ENCODE peak calls at places on chromosome 17, in seven cellular contexts. A is astrocyte of the cerebellum; K is NCI-H146; V is activated T-cell treated with anti-CD3 and anti-CD28 coated beads, Interleukin-2, amount 50 U/mL, for 72 hours; U is A549; J is stimulated activated CD8-positive, alpha-beta memory T cell treated with anti-CD3 and anti-CD28 coated beads, Interleukin-7, amount 100 ng/mL, for 1 hour; Z is endodermal cell. R is an unnamed sample.

GRCh38 chr17:31803494-31804213 is 55.4 kb downstream of the COPRS start:
- DNase-seq in J (no peak), A (no peak), Z (no peak), U (peak), V (no peak), K (peak), R (no peak)

GRCh38 chr17:74027539-74027938 is 175.9 kb upstream of the RPL38 start:
- DNase-seq in V (no peak), U (no peak), A (no peak), Z (no peak), K (no peak), J (no peak), R (no peak)

GRCh38 chr17:41738801-41739112 is 4.3 kb upstream of the HAP1 start:
- DNase-seq in Z (no peak), U (no peak), V (no peak), K (no peak), A (no peak), J (no peak), R (no peak)

GRCh38 chr17:4948997-4949320 is 629 bp upstream of the PFN1 start:
- DNase-seq in Z (peak), J (no peak), V (peak), A (peak), K (peak), U (peak), R (no peak)

GRCh38 chr17:51914613-51915012 is 243.9 kb downstream of the CA10 start:
- DNase-seq in V (no peak), K (no peak), A (no peak), U (no peak), J (no peak), Z (no peak), R (no peak)

GRCh38 chr17:7930841-7931631 is 710 bp downstream of the TRAPPC1 start:
- DNase-seq in K (peak), Z (no peak), U (no peak), J (no peak), V (no peak), A (no peak), R (no peak)

GRCh38 chr17:34126965-34127364 is 128.1 kb upstream of the CCL2 start:
- DNase-seq in Z (no peak), K (no peak), J (no peak), V (no peak), U (no peak), A (no peak), R (no peak)

GRCh38 chr17:31740611-31741082 is 118.4 kb downstream of the COPRS start:
- DNase-seq in U (no peak), J (no peak), Z (no peak), K (no peak), A (no peak), V (no peak), R (no peak)

GRCh38 chr17:42132941-42133340 is 10.3 kb downstream of the HSPB9 start:
- DNase-seq in U (no peak), Z (no peak), A (peak), V (peak), K (no peak), J (no peak), R (no peak)

GRCh38 chr17:32912218-32912897 is 15.6 kb upstream of the TMEM98 start:
- DNase-seq in Z (peak), A (no peak), J (no peak), V (no peak), K (peak), U (peak), R (no peak)

GRCh38 chr17:17944743-17945142 is 27.5 kb downstream of the TOM1L2 start:
- DNase-seq in V (no peak), A (no peak), U (no peak), J (no peak), Z (no peak), K (no peak), R (no peak)

GRCh38 chr17:49101054-49101534 is 31.5 kb upstream of the B4GALNT2 start:
- DNase-seq in K (no peak), J (no peak), U (no peak), Z (no peak), V (no peak), A (peak), R (peak)

GRCh38 chr17:62870581-62870964 is 62.5 kb upstream of the MARCHF10 start:
- DNase-seq in Z (peak), K (no peak), A (no peak), V (no peak), U (no peak), J (no peak), R (no peak)

GRCh38 chr17:40075216-40076100 is 12.7 kb downstream of the THRA start:
- DNase-seq in Z (peak), K (peak), J (peak), U (peak), V (peak), A (no peak), R (no peak)

GRCh38 chr17:19660219-19660870 is 11.8 kb downstream of the ALDH3A2 start:
- DNase-seq in U (no peak), Z (no peak), V (no peak), J (no peak), K (no peak), A (no peak), R (no peak)

GRCh38 chr17:40809721-40810421 is 10.1 kb upstream of the KRT28 start:
- DNase-seq in U (no peak), V (no peak), K (no peak), A (no peak), Z (no peak), J (no peak), R (no peak)

GRCh38 chr17:57132663-57133062 is 47.6 kb downstream of the AKAP1 start:
- DNase-seq in K (no peak), J (no peak), Z (no peak), U (no peak), V (no peak), A (no peak), R (no peak)

GRCh38 chr17:77645441-77646430 is 312.8 kb upstream of the TNRC6C start:
- DNase-seq in U (no peak), V (peak), A (no peak), K (no peak), Z (peak), J (no peak), R (no peak)

GRCh38 chr17:16419074-16419928 is 3.9 kb downstream of the TRPV2 start:
- DNase-seq in A (peak), K (no peak), U (peak), Z (peak), V (peak), J (no peak), R (peak)